ENCODE peak calls at places on chromosomes 2 and 18, in seven cellular contexts. L is upper lobe of right lung, S is AG04450, C is left ventricle myocardium inferior, U is colonic mucosa, Q is fibroblast of lung, W is HL-60. G is an unnamed sample.

GRCh38 chr2:120934891-120935338 is 199.2 kb downstream of the GLI2 start:
- DNase-seq in C (no peak), S (peak), L (no peak), U (peak), W (no peak), Q (peak), G (peak)

GRCh38 chr2:231387904-231388724 is 7.4 kb upstream of the B3GNT7 start:
- DNase-seq in C (peak), L (no peak), W (no peak), S (no peak), U (no peak), Q (peak), G (no peak)

GRCh38 chr2:68423966-68424650 is 43.0 kb downstream of the FBXO48 start:
- DNase-seq in L (no peak), Q (no peak), C (no peak), U (no peak), W (peak), S (no peak), G (no peak)

GRCh38 chr2:127901339-127902072 is 15.8 kb upstream of the AMMECR1L start:
- DNase-seq in U (peak), L (no peak), W (no peak), S (no peak), Q (no peak), C (peak), G (peak)

GRCh38 chr2:15173506-15173905 is 387.6 kb downstream of the NBAS start:
- DNase-seq in Q (no peak), C (no peak), S (no peak), U (no peak), W (no peak), L (no peak), G (no peak)

GRCh38 chr18:40356153-40356552 is 1598.9 kb upstream of the PIK3C3 start:
- DNase-seq in Q (no peak), L (no peak), W (no peak), C (no peak), S (no peak), U (no peak), G (no peak)

GRCh38 chr2:120602251-120602650 is 133.4 kb upstream of the GLI2 start:
- DNase-seq in S (no peak), L (peak), W (no peak), Q (no peak), C (peak), U (no peak), G (no peak)

GRCh38 chr2:147424766-147425165 is 420.1 kb upstream of the ACVR2A start:
- DNase-seq in W (no peak), Q (peak), U (no peak), L (no peak), C (no peak), S (no peak), G (no peak)

GRCh38 chr2:21515903-21516302 is 392.1 kb downstream of the TDRD15 start:
- DNase-seq in C (no peak), U (no peak), W (no peak), S (no peak), Q (no peak), L (no peak), G (no peak)

GRCh38 chr18:55485666-55486065 is 102.3 kb downstream of the TCF4 start:
- DNase-seq in S (no peak), U (no peak), L (no peak), Q (peak), W (no peak), C (no peak), G (peak)

GRCh38 chr2:117854610-117855009 is 40.1 kb downstream of the DDX18 start:
- DNase-seq in L (no peak), Q (no peak), W (no peak), C (no peak), U (no peak), S (no peak), G (no peak)

GRCh38 chr2:219287569-219288265 is 8.6 kb downstream of the DNAJB2 start:
- DNase-seq in W (no peak), S (no peak), L (peak), U (no peak), C (no peak), Q (no peak), G (no peak)

GRCh38 chr2:196256585-196256984 is 85.2 kb upstream of the STK17B start:
- DNase-seq in S (no peak), C (no peak), L (no peak), W (no peak), U (no peak), Q (no peak), G (no peak)

GRCh38 chr2:54329482-54330225 is 73.6 kb upstream of the TSPYL6 start:
- DNase-seq in C (no peak), U (no peak), Q (peak), S (no peak), L (no peak), W (no peak), G (no peak)

GRCh38 chr2:236663267-236663666 is 93.6 kb downstream of the ACKR3 start:
- DNase-seq in Q (peak), L (no peak), C (peak), U (peak), W (no peak), S (no peak), G (peak)

GRCh38 chr2:99340669-99341236 is 3.6 kb downstream of the EIF5B start:
- DNase-seq in Q (peak), S (no peak), U (no peak), C (no peak), L (no peak), W (no peak), G (no peak)

GRCh38 chr2:7694066-7695000 is 777.1 kb downstream of the RNF144A start:
- DNase-seq in Q (no peak), L (no peak), W (no peak), C (no peak), S (no peak), U (no peak), G (no peak)

GRCh38 chr2:30631051-30631671 is 176.1 kb downstream of the CAPN13 start:
- DNase-seq in L (no peak), Q (peak), W (no peak), C (no peak), S (no peak), U (no peak), G (no peak)

GRCh38 chr2:23900927-23901322 is 26.0 kb downstream of the ATAD2B start:
- DNase-seq in W (peak), U (peak), L (no peak), S (peak), C (no peak), Q (peak), G (peak)

GRCh38 chr2:228674155-228674554 is 492.7 kb upstream of the SPHKAP start:
- DNase-seq in S (no peak), L (no peak), Q (no peak), C (no peak), U (no peak), W (no peak), G (no peak)

GRCh38 chr2:158045362-158045761 is 56.3 kb upstream of the UPP2 start:
- DNase-seq in L (no peak), U (peak), S (no peak), Q (no peak), W (no peak), C (no peak), G (no peak)

GRCh38 chr2:95053543-95053942 is 28.0 kb downstream of the MAL start:
- DNase-seq in W (no peak), S (no peak), Q (no peak), C (no peak), L (peak), U (no peak), G (no peak)

GRCh38 chr2:173205375-173205774 is 129.7 kb downstream of the MAP3K20 start:
- DNase-seq in L (no peak), U (no peak), W (no peak), C (peak), Q (no peak), S (no peak), G (peak)

GRCh38 chr2:96920801-96921560 is 51.1 kb upstream of the SEMA4C start:
- DNase-seq in U (no peak), C (no peak), Q (no peak), W (no peak), L (no peak), S (no peak), G (no peak)

GRCh38 chr18:8800445-8800844 is 95.1 kb downstream of the MTCL1 start:
- DNase-seq in W (no peak), L (no peak), S (peak), U (no peak), C (no peak), Q (peak), G (peak)

GRCh38 chr2:172091626-172092566 is 6.6 kb downstream of the DLX1 start:
- DNase-seq in W (no peak), Q (no peak), C (no peak), S (no peak), U (no peak), L (no peak), G (no peak)

GRCh38 chr18:22517356-22517755 is 99.6 kb upstream of the CTAGE1 start:
- DNase-seq in U (no peak), W (no peak), S (no peak), L (no peak), Q (no peak), C (no peak), G (no peak)

GRCh38 chr2:64133828-64134227 is 10.4 kb downstream of the PELI1 start:
- DNase-seq in C (no peak), S (peak), U (no peak), Q (peak), L (no peak), W (no peak), G (no peak)

GRCh38 chr18:75210274-75211001 is at the start of gene TSHZ1:
- DNase-seq in U (peak), Q (peak), S (peak), L (no peak), W (peak), C (no peak), G (peak)

GRCh38 chr2:74884866-74885265 is 50.9 kb downstream of the HK2 start:
- DNase-seq in W (no peak), U (no peak), L (no peak), Q (no peak), S (no peak), C (no peak), G (no peak)

DNA sequence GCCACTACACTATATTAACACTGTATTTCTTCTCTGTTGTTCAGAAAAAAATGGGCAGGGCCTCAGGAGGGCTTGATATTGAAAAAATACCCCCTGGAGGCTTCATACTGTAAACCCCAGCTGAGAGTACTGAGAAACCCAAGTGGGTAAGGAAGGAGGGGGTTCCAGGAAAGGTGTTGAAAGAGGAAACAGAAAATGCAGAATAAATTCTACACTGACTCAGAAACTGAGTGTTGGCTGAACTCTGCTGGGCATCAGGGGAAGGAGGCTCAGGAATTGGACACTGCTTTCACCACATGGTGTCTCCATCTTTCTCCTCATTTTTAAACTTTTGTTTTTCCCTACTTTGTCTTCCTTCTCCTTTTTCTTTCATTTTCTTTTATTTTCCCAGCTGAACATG is 253.7 kb downstream of the DYM start:
- DNase-seq in U (no peak), L (no peak), W (no peak), Q (peak), C (no peak), S (no peak), G (no peak)
- TF ChIP-seq CTCF in U (no peak), L (no peak), W (no peak), Q (peak), C (no peak), S (peak), G (peak)

GRCh38 chr2:38374978-38375377 is 2.1 kb downstream of the ATL2 start:
- DNase-seq in W (no peak), L (no peak), Q (no peak), U (no peak), C (no peak), S (no peak), G (no peak)
- H3K4me3 ChIP-seq in W (peak), L (peak), Q (peak), U (peak), C (peak), S (peak), G (peak)

DNA sequence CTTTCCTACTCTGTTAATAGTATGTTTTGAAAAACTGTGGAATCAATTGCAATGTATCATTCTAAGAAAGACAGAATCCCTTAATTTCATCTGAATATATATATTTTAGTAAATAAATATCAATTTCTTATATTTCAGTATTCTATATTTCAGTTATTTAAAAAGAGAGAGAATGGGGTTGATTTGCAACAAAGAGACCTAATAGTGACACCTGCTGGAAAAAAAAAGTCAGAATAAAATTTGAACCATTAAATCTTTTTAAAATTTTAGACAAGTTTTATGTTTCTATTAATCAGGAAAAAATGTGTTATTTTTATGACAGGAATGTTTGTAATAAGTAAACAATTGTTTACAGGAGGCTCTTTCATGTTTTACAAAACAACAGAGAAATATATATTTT is 20.7 kb upstream of the CCNT2 start:
- DNase-seq in S (no peak), U (no peak), Q (no peak), C (no peak), W (no peak), L (no peak), G (no peak)
- TF ChIP-seq CTCF in S (peak), U (peak), Q (peak), C (peak), W (no peak), L (peak), G (no peak)

GRCh38 chr2:43178055-43178598 is 48.3 kb downstream of the ZFP36L2 start:
- DNase-seq in S (no peak), Q (no peak), L (no peak), C (no peak), U (no peak), W (no peak), G (no peak)
- H3K4me3 ChIP-seq in S (no peak), Q (no peak), L (no peak), C (no peak), U (no peak), W (no peak), G (no peak)